ENCODE peak calls at places on chromosome 2, in six cellular contexts. B, P, G, M, F and Z are unnamed samples.

GRCh38 chr2:54557601-54558187 is 101.6 kb downstream of the SPTBN1 start:
- DNase-seq in B (peak), P (no peak), G (peak), M (no peak), F (peak), Z (peak)

GRCh38 chr2:6866239-6866745 is 585 bp upstream of the CMPK2 start:
- DNase-seq in B (peak), P (no peak), G (peak), M (no peak), F (peak), Z (no peak)

GRCh38 chr2:64748147-64748546 is 94.4 kb upstream of the SERTAD2 start:
- DNase-seq in B (no peak), P (no peak), G (no peak), M (no peak), F (no peak), Z (no peak)

GRCh38 chr2:104420953-104421352 is 433.0 kb upstream of the POU3F3 start:
- DNase-seq in B (no peak), P (no peak), G (no peak), M (no peak), F (no peak), Z (no peak)

GRCh38 chr2:124316875-124317605 is 292.0 kb downstream of the CNTNAP5 start:
- DNase-seq in B (no peak), P (no peak), G (no peak), M (no peak), F (no peak), Z (no peak)

GRCh38 chr2:24785704-24786321 is 7.4 kb downstream of the PTRHD1 start:
- DNase-seq in B (no peak), P (no peak), G (no peak), M (no peak), F (no peak), Z (no peak)

GRCh38 chr2:236211281-236211680 is 43.1 kb upstream of the GBX2 start:
- DNase-seq in B (no peak), P (no peak), G (no peak), M (no peak), F (no peak), Z (no peak)

GRCh38 chr2:196201229-196201998 is 30.0 kb upstream of the STK17B start:
- DNase-seq in B (no peak), P (no peak), G (no peak), M (no peak), F (no peak), Z (no peak)

GRCh38 chr2:207163815-207164747 is 1.7 kb downstream of the KLF7 start:
- DNase-seq in B (peak), P (no peak), G (no peak), M (peak), F (peak), Z (no peak)

GRCh38 chr2:56376699-56377665 is 193.2 kb downstream of the CCDC85A start:
- DNase-seq in B (no peak), P (no peak), G (no peak), M (no peak), F (peak), Z (no peak)

GRCh38 chr2:28956890-28957289 is 24.2 kb upstream of the TOGARAM2 start:
- DNase-seq in B (peak), P (no peak), G (no peak), M (no peak), F (no peak), Z (no peak)

GRCh38 chr2:236666646-236667204 is 97.1 kb downstream of the ACKR3 start:
- DNase-seq in B (no peak), P (no peak), G (no peak), M (no peak), F (no peak), Z (no peak)

GRCh38 chr2:10863837-10864236 is 47.9 kb upstream of the KCNF1 start:
- DNase-seq in B (no peak), P (no peak), G (no peak), M (no peak), F (no peak), Z (no peak)

GRCh38 chr2:233367606-233368005 is 13.3 kb downstream of the DGKD start:
- DNase-seq in B (no peak), P (no peak), G (no peak), M (no peak), F (no peak), Z (no peak)

GRCh38 chr2:239167011-239167673 is 233.7 kb downstream of the HDAC4 start:
- DNase-seq in B (no peak), P (no peak), G (no peak), M (no peak), F (no peak), Z (no peak)

GRCh38 chr2:51000849-51001617 is 30.9 kb downstream of the NRXN1 start:
- DNase-seq in B (peak), P (no peak), G (no peak), M (no peak), F (no peak), Z (no peak)

GRCh38 chr2:118661184-118661583 is 186.3 kb downstream of the EN1 start:
- DNase-seq in B (no peak), P (no peak), G (no peak), M (no peak), F (no peak), Z (no peak)
- TF ChIP-seq CTCF in B (no peak), P (no peak), G (no peak), M (no peak), F (no peak), Z (no peak)

GRCh38 chr2:62014102-62014501 is 108.6 kb downstream of the COMMD1 start:
- DNase-seq in B (peak), P (peak), G (no peak), M (no peak), F (peak), Z (no peak)
- TF ChIP-seq CTCF in B (peak), P (peak), G (no peak), M (no peak), F (peak), Z (no peak)

DNA sequence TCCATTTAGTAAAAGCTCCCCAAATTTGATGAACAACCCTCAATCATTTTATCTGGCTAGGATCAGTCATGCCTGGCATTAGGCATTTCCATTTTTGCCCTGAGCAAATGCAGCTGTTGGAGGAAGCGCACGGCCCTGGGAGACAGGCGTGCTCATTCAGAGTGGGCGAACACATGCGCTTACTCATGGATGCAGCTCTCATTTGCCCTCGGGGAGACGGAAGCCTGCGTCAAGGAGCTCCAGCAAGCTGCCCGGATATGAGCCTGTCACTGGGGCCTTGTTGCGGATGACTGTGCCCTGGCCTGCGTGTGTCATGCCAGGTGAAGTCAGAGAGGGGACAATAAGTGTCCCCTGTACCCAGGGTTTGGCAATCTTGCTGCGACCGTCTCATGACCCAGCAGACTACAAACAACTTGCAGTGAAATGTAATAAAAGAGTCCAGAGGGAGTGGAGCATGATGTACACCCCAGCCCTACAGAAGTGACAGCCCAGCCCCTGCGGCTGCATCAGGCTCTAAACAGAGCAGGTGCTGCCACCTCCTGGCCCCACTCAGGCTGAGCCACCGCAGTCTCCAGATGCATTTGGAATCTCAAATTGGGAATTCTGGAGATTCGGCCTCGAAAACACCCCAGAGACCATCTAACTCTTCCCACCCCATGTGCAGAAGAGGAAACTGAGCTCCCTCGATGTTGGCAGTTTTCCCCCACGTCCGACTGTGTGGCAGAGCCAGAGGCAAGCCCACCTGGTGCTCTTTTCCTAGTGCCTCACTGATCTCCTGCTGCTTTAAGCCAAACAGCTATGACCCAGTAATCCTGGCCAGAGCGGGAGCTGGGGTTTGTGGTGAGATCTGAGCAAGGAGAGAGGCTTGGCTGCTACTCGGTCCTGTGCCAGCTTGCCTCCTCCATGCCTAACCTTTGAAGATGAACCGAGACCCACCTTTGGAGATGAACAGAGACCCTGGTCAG is 105.0 kb upstream of the ALK start:
- DNase-seq in B (peak), P (peak), G (peak), M (no peak), F (peak), Z (peak)
- TF ChIP-seq CTCF in B (peak), P (peak), G (peak), M (peak), F (peak), Z (peak)

GRCh38 chr2:168495524-168495923 is 39.5 kb downstream of the CERS6 start:
- DNase-seq in B (no peak), P (no peak), G (no peak), M (no peak), F (no peak), Z (no peak)

GRCh38 chr2:168499500-168499899 is 43.4 kb downstream of the CERS6 start:
- DNase-seq in B (no peak), P (no peak), G (no peak), M (no peak), F (no peak), Z (no peak)

GRCh38 chr2:168490015-168490874 is 34.2 kb downstream of the CERS6 start:
- DNase-seq in B (no peak), P (no peak), G (peak), M (no peak), F (peak), Z (no peak)

GRCh38 chr2:168490916-168491605 is 35.0 kb downstream of the CERS6 start:
- DNase-seq in B (no peak), P (no peak), G (no peak), M (no peak), F (no peak), Z (no peak)

GRCh38 chr2:168494190-168494711 is 38.2 kb downstream of the CERS6 start:
- DNase-seq in B (peak), P (no peak), G (no peak), M (no peak), F (peak), Z (no peak)
- TF ChIP-seq CTCF in B (peak), P (peak), G (no peak), M (no peak), F (peak), Z (peak)

DNA sequence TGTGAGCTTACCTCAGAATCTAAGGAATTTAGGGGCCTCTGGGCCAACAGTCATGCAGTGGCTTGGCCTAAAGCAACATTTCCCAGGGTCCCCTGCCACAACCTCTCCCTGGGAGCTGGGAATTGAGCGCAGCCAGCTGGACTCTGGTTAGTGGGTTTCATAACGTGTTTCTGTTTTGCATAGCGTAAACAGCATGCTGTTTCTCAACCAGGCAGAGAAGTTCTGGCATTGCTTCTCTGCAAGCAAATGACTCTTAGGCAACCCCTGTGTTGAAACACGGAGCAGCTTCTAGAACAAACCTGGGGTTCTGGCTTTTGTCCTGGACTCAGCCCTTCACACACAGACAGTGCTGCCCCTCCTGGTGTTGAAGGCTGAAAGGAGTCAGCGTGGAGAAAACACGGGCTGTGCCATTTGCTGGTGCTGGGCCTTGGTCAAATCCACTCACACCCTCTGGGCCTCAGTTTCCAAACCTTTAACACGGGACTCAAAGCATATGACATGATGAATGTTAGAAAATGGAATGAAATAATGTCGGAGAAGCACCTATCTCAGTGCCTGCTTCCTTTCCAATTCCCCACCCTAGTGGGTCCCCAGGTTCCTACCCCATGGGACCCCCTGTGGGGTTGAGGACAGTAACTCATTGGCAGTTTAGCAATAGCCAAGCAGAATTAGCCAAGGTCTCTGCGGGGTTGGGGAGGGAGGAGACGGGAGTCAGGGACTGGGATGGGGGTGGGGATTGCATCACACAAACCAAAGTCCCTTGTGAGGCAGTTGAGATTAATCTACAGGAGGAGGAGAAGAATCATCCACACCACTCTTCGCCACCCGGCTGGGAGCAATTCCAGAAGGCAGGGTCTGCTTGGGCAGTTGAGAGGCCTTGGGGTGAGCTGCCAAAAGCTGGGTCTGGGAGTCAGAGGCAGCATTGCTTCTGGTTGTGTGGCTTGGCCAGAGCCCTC is 30.2 kb upstream of the IL1R2 start:
- DNase-seq in B (no peak), P (peak), G (no peak), M (peak), F (peak), Z (no peak)
- TF ChIP-seq CTCF in B (no peak), P (peak), G (no peak), M (no peak), F (no peak), Z (no peak)

DNA sequence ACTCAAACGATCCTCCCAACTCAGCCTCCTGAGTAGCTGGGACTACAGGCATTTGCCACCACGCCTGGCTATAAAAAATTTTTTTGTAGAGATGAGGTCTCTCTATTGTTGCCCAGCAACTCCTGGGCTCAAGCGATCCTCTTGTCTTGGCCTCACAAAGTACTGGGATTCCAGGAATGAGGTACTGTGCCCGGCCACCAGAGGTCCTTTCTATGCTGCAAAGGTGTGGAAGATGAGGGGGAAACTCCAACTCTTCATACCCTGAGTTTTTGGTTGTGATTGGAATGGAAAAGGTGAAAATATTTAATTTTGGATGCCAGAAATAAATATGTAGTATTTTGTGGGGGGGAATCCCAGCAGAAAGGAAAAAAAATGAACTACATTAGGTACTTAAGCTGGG is 36.0 kb downstream of the MRPL33 start:
- DNase-seq in B (peak), P (no peak), G (no peak), M (no peak), F (peak), Z (no peak)
- TF ChIP-seq CTCF in B (peak), P (peak), G (peak), M (peak), F (peak), Z (peak)

GRCh38 chr2:200422532-200423262 is 87.2 kb downstream of the KCTD18 start:
- DNase-seq in B (no peak), P (no peak), G (no peak), M (no peak), F (no peak), Z (no peak)
- TF ChIP-seq CTCF in B (peak), P (peak), G (no peak), M (no peak), F (no peak), Z (no peak)

GRCh38 chr2:119259296-119259860 is 35.7 kb downstream of the STEAP3 start:
- DNase-seq in B (no peak), P (no peak), G (no peak), M (no peak), F (no peak), Z (no peak)

GRCh38 chr2:119254601-119255080 is 31.0 kb downstream of the STEAP3 start:
- DNase-seq in B (no peak), P (no peak), G (no peak), M (no peak), F (no peak), Z (no peak)

GRCh38 chr2:119255760-119256573 is 32.3 kb downstream of the STEAP3 start:
- DNase-seq in B (peak), P (peak), G (peak), M (no peak), F (peak), Z (no peak)

GRCh38 chr2:119256574-119256921 is 32.9 kb downstream of the STEAP3 start:
- DNase-seq in B (peak), P (no peak), G (no peak), M (no peak), F (no peak), Z (no peak)

GRCh38 chr2:119257198-119257597 is 33.6 kb downstream of the STEAP3 start:
- DNase-seq in B (peak), P (no peak), G (no peak), M (no peak), F (no peak), Z (no peak)
- TF ChIP-seq CTCF in B (no peak), P (no peak), G (no peak), M (no peak), F (no peak), Z (no peak)

GRCh38 chr2:71689393-71689792 is 236.0 kb downstream of the DYSF start:
- DNase-seq in B (no peak), P (no peak), G (no peak), M (no peak), F (no peak), Z (no peak)
- TF ChIP-seq CTCF in B (no peak), P (no peak), G (no peak), M (no peak), F (no peak), Z (no peak)